ENCODE peak calls at places on chromosomes 11 and 22, in five cellular contexts. L is H9, O is mesenchymal stem cell, J is trophoblast cell, N is H1. S is an unnamed sample.

GRCh38 chr22:38788016-38788415 is 5.9 kb downstream of the DNAL4 start:
- DNase-seq in L (no peak), O (peak), J (no peak), N (no peak), S (no peak)

GRCh38 chr11:13258855-13259254 is 18.7 kb upstream of the BMAL1 start:
- DNase-seq in L (no peak), O (no peak), J (peak), N (no peak), S (no peak)

GRCh38 chr11:27718853-27719574 is 18.8 kb upstream of the BDNF start:
- DNase-seq in L (peak), O (peak), J (no peak), N (no peak), S (peak)

GRCh38 chr22:32957093-32957835 is 100.9 kb downstream of the SYN3 start:
- DNase-seq in L (no peak), O (no peak), J (no peak), N (no peak), S (no peak)

GRCh38 chr22:40300884-40301672 is 45.2 kb upstream of the ADSL start:
- DNase-seq in L (no peak), O (no peak), J (no peak), N (no peak), S (no peak)

GRCh38 chr11:6703247-6704063 is 20.3 kb upstream of the MRPL17 start:
- DNase-seq in L (peak), O (peak), J (peak), N (no peak), S (peak)

GRCh38 chr11:75625970-75626691 is 42.7 kb downstream of the MAP6 start:
- DNase-seq in L (no peak), O (peak), J (peak), N (no peak), S (no peak)

GRCh38 chr22:23243006-23243573 is 62.8 kb downstream of the BCR start:
- DNase-seq in L (peak), O (no peak), J (no peak), N (peak), S (peak)

GRCh38 chr11:55966391-55966790 is 3.4 kb downstream of the OR10AG1 start:
- DNase-seq in L (no peak), O (no peak), J (no peak), N (no peak), S (no peak)

GRCh38 chr22:45612940-45613339 is 58.7 kb upstream of the ATXN10 start:
- DNase-seq in L (no peak), O (no peak), J (no peak), N (no peak), S (no peak)

GRCh38 chr11:96715208-96715607 is 325.4 kb downstream of the JRKL start:
- DNase-seq in L (no peak), O (no peak), J (no peak), N (no peak), S (no peak)

GRCh38 chr11:442611-443081 is 835 bp upstream of the ANO9 start:
- DNase-seq in L (no peak), O (no peak), J (no peak), N (no peak), S (no peak)

GRCh38 chr11:20618083-20618482 is 18.7 kb downstream of the SLC6A5 start:
- DNase-seq in L (no peak), O (no peak), J (no peak), N (no peak), S (no peak)

GRCh38 chr11:10314199-10315072 is 9.6 kb downstream of the ADM start:
- DNase-seq in L (peak), O (peak), J (peak), N (no peak), S (no peak)

GRCh38 chr22:20641919-20642579 is 131.9 kb upstream of the SERPIND1 start:
- DNase-seq in L (no peak), O (no peak), J (no peak), N (no peak), S (no peak)

GRCh38 chr11:27653990-27654758 is 46.1 kb downstream of the BDNF start:
- DNase-seq in L (no peak), O (peak), J (no peak), N (no peak), S (no peak)

GRCh38 chr11:131025020-131025419 is 108.7 kb upstream of the SNX19 start:
- DNase-seq in L (peak), O (peak), J (no peak), N (no peak), S (peak)

GRCh38 chr11:8082391-8083087 is 1.5 kb downstream of the TUB start:
- DNase-seq in L (peak), O (no peak), J (no peak), N (no peak), S (peak)

GRCh38 chr22:35215993-35216392 is 41.3 kb upstream of the HMGXB4 start:
- DNase-seq in L (no peak), O (no peak), J (no peak), N (no peak), S (no peak)

GRCh38 chr11:86515297-86516094 is 140.8 kb downstream of the CCDC81 start:
- DNase-seq in L (no peak), O (peak), J (peak), N (no peak), S (no peak)

GRCh38 chr11:1876361-1877063 is 15.2 kb downstream of the PRR33 start:
- DNase-seq in L (peak), O (peak), J (no peak), N (peak), S (no peak)
- H2BK12ac ChIP-seq in L (no peak), O (no peak), J (peak), N (no peak), S (peak)

DNA sequence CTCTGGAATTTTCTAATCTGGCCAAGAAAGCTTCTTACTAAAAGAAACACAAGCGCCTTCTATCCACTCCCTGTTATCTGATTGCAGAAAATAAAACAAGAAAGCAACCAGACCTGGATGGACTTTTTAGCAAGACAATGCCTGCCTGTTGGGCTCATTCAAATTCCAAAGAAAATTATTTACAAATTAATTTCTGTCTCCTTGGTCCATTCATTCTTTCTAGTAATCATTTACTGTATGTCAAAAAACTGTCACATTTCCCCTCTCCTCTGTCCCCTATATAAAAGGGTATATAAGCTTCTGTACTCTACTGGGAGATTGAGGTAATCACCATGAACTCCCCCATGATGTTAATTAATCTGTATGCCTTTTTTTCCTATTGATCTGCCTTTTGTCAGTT is 279.9 kb downstream of the DLG2 start:
- DNase-seq in L (no peak), O (no peak), J (no peak), N (no peak), S (no peak)
- H3K27ac ChIP-seq in L (no peak), O (no peak), J (no peak), N (no peak), S (no peak)

DNA sequence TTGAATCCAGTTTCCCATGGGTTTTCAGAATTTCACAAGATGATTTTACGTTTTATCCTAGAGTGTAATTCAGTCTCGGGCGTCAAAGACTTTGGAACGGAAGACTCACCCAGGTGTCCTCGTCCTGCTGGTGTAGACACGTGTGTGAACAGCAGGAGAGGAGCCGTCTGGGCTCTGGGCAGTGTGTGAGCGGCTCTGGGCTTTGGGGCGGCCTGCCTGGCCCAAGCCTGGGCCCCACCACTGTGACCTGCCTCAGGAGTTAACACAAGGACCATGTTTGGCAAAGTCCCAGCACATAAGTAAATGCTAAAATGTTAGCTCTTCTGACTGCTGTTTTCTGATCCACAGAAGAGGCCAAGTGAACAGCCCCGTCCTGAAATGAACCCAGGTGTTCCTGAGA is 1093.3 kb downstream of the BRD1 start:
- DNase-seq in L (no peak), O (no peak), J (no peak), N (no peak), S (no peak)
- H2BK12ac ChIP-seq in L (no peak), O (no peak), J (no peak), N (no peak), S (no peak)

GRCh38 chr11:63871962-63872832 is 33.3 kb downstream of the MARK2 start:
- DNase-seq in L (peak), O (peak), J (peak), N (no peak), S (no peak)

GRCh38 chr11:63870351-63871197 is 31.7 kb downstream of the MARK2 start:
- DNase-seq in L (no peak), O (peak), J (no peak), N (no peak), S (no peak)

GRCh38 chr11:63873381-63873780 is 34.5 kb downstream of the MARK2 start:
- DNase-seq in L (no peak), O (no peak), J (no peak), N (no peak), S (no peak)

GRCh38 chr11:63874511-63874910 is 35.6 kb downstream of the MARK2 start:
- DNase-seq in L (no peak), O (no peak), J (peak), N (no peak), S (no peak)

GRCh38 chr11:63872833-63873201 is 33.9 kb downstream of the MARK2 start:
- DNase-seq in L (no peak), O (no peak), J (no peak), N (no peak), S (no peak)
- H3K27ac ChIP-seq in L (no peak), O (no peak), J (no peak), N (no peak), S (no peak)

DNA sequence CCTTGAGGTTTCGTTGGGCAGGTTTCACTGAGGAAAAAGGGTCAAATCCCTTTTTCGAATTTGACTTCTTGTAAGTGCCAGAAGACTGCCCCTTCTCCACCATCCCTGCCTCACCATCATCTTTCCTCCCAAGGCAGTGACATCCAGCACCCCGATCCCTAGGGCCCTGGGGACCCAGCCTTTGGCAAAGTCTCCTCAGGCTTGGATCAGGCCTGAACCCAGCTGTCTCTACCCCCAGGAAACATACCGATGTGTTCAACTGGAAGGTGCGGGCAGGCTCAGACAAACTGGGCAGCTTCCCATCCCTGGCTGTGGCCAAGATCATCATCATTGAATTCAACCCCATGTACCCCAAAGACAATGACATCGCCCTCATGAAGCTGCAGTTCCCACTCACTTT is 26.3 kb upstream of the SMIM35 start:
- DNase-seq in L (no peak), O (no peak), J (no peak), N (no peak), S (no peak)
- H2BK12ac ChIP-seq in L (no peak), O (no peak), J (no peak), N (no peak), S (no peak)

GRCh38 chr11:76782526-76783293 is 446 bp upstream of the TSKU start:
- DNase-seq in L (peak), O (peak), J (peak), N (peak), S (peak)
- H3K27ac ChIP-seq in L (no peak), O (peak), J (peak), N (peak), S (peak)

GRCh38 chr22:42686756-42687491 is 33.7 kb downstream of the A4GALT start:
- DNase-seq in L (no peak), O (no peak), J (peak), N (no peak), S (no peak)
- H2BK12ac ChIP-seq in L (no peak), O (peak), J (peak), N (no peak), S (no peak)

GRCh38 chr11:71269603-71270511 is 17.5 kb upstream of the SHANK2 start:
- DNase-seq in L (peak), O (no peak), J (no peak), N (no peak), S (no peak)
- H3K27ac ChIP-seq in L (no peak), O (peak), J (no peak), N (no peak), S (no peak)